ENCODE peak calls at places on chromosomes 11 and 22, in five cellular contexts. I is cardiac fibroblast; K is stimulated activated CD8-positive, alpha-beta memory T cell treated with anti-CD3 and anti-CD28 coated beads, Interleukin-7, amount 100 ng/mL, for 24 hours; M is neural crest cell; J is stimulated activated naive CD8-positive, alpha-beta T cell treated with anti-CD3 and anti-CD28 coated beads, Interleukin-15, Interleukin-2, amounts not matched to agents 100 U/mL and 50 U/mL, for 24 hours. Z is an unnamed sample.

GRCh38 chr11:80441821-80442220 is 1001.0 kb upstream of the TENM4 start:
- DNase-seq in I (no peak), K (no peak), M (no peak), J (no peak), Z (no peak)

GRCh38 chr11:18527512-18527911 is 770 bp upstream of the TSG101 start:
- DNase-seq in I (peak; percentile 5), K (no peak), M (no peak), J (no peak), Z (peak; percentile 50)

GRCh38 chr11:129282634-129283033 is 90.5 kb upstream of the ARHGAP32 start:
- DNase-seq in I (no peak), K (no peak), M (no peak), J (no peak), Z (no peak)

GRCh38 chr11:101516546-101516945 is 67.3 kb downstream of the TRPC6 start:
- DNase-seq in I (no peak), K (no peak), M (no peak), J (no peak), Z (no peak)

GRCh38 chr11:79236541-79236971 is 204.3 kb downstream of the TENM4 start:
- DNase-seq in I (peak; percentile 71), K (no peak), M (no peak), J (no peak), Z (no peak)

GRCh38 chr22:48180631-48181030 is 1418.2 kb downstream of the TBC1D22A start:
- DNase-seq in I (no peak), K (no peak), M (no peak), J (no peak), Z (no peak)

GRCh38 chr11:72012897-72013721 is 14.4 kb downstream of the IL18BP start:
- DNase-seq in I (peak; percentile 71), K (no peak), M (no peak), J (no peak), Z (no peak)

GRCh38 chr22:37657590-37658132 is 862 bp upstream of the PDXP start:
- DNase-seq in I (no peak), K (no peak), M (no peak), J (no peak), Z (no peak)

GRCh38 chr22:43861529-43861928 is 784 bp downstream of the SULT4A1 start:
- DNase-seq in I (peak; percentile 26), K (no peak), M (no peak), J (no peak), Z (no peak)

GRCh38 chr11:73652046-73652730 is 5.8 kb downstream of the PLEKHB1 start:
- DNase-seq in I (peak; percentile 42), K (no peak), M (peak; percentile 74), J (no peak), Z (no peak)

GRCh38 chr22:37749831-37750595 is 53.2 kb downstream of the TRIOBP start:
- DNase-seq in I (peak; percentile 59), K (no peak), M (no peak), J (no peak), Z (no peak)

GRCh38 chr22:39351689-39352214 is 2.0 kb downstream of the SYNGR1 start:
- DNase-seq in I (no peak), K (no peak), M (peak; percentile 13), J (peak; percentile 37), Z (peak; percentile 89)

GRCh38 chr22:41857160-41857859 is 24.4 kb downstream of the SREBF2 start:
- DNase-seq in I (peak; percentile 69), K (peak; percentile 56), M (peak; percentile 33), J (peak; percentile 83), Z (peak; percentile 84)

GRCh38 chr22:23163665-23164064 is 16.6 kb upstream of the BCR start:
- DNase-seq in I (peak; percentile 63), K (no peak), M (no peak), J (no peak), Z (no peak)

GRCh38 chr11:128467610-128468041 is 119.7 kb downstream of the ETS1 start:
- DNase-seq in I (peak; percentile 88), K (no peak), M (peak; percentile 21), J (peak; percentile 56), Z (no peak)

GRCh38 chr11:47980907-47981621 is 705 bp downstream of the PTPRJ start:
- DNase-seq in I (peak; percentile 56), K (no peak), M (peak; percentile 63), J (peak; percentile 56), Z (peak; percentile 75)

GRCh38 chr11:19816817-19817216 is 104.2 kb downstream of the NAV2 start:
- DNase-seq in I (no peak), K (no peak), M (no peak), J (no peak), Z (no peak)

GRCh38 chr11:62535802-62536201 is 10.8 kb downstream of the AHNAK start:
- DNase-seq in I (no peak), K (no peak), M (no peak), J (no peak), Z (peak; percentile 2)